ENCODE peak calls at places on chromosomes 1 and 21, in six cellular contexts. K is cardiac muscle cell, Y is A549, U is dorsolateral prefrontal cortex, Z is choroid plexus epithelial cell, V is OCI-LY7. N is an unnamed sample.

GRCh38 chr1:50852889-50853288 is 107.2 kb downstream of the FAF1 start:
- DNase-seq in U (no peak), K (no peak), Z (no peak), V (no peak), Y (no peak), N (no peak)

GRCh38 chr1:116990612-116991151 is 10.9 kb upstream of the CD101 start:
- DNase-seq in K (no peak), Z (peak), Y (no peak), U (no peak), V (no peak), N (peak)

GRCh38 chr21:33395866-33396265 is 7.3 kb upstream of the IFNGR2 start:
- DNase-seq in K (no peak), U (no peak), V (no peak), Y (no peak), Z (no peak), N (peak)

GRCh38 chr1:87325982-87326738 is 2.5 kb upstream of the LMO4 start:
- DNase-seq in U (no peak), V (peak), K (peak), Z (peak), Y (peak), N (peak)

GRCh38 chr21:46063227-46063626 is 34.7 kb upstream of the COL6A2 start:
- DNase-seq in U (peak), K (no peak), Z (peak), Y (peak), V (peak), N (no peak)

GRCh38 chr1:89540406-89540970 is 15.9 kb downstream of the LRRC8B start:
- DNase-seq in K (no peak), Z (no peak), Y (no peak), U (no peak), V (no peak), N (peak)

GRCh38 chr1:119139393-119139792 is 1.1 kb downstream of the WARS2 start:
- DNase-seq in K (no peak), Y (no peak), Z (no peak), U (no peak), V (peak), N (no peak)

GRCh38 chr1:201640624-201641023 is 101.7 kb downstream of the NAV1 start:
- DNase-seq in K (no peak), V (no peak), Z (no peak), Y (no peak), U (no peak), N (no peak)

GRCh38 chr21:17848228-17848627 is 29.1 kb upstream of the C21orf91 start:
- DNase-seq in Z (peak), V (no peak), K (no peak), U (peak), Y (no peak), N (no peak)

GRCh38 chr21:43203523-43204080 is 34.8 kb downstream of the CRYAA start:
- DNase-seq in U (no peak), Y (no peak), Z (no peak), K (no peak), V (no peak), N (no peak)

GRCh38 chr1:170162385-170163226 is 16.8 kb downstream of the NTMT2 start:
- DNase-seq in K (peak), U (no peak), V (no peak), Y (no peak), Z (peak), N (no peak)

GRCh38 chr1:205032512-205032911 is 10.5 kb upstream of the CNTN2 start:
- DNase-seq in Y (no peak), K (no peak), Z (no peak), U (no peak), V (no peak), N (no peak)

GRCh38 chr1:235050911-235051360 is 77.7 kb downstream of the TOMM20 start:
- DNase-seq in Y (no peak), V (no peak), Z (peak), U (no peak), K (no peak), N (peak)

DNA sequence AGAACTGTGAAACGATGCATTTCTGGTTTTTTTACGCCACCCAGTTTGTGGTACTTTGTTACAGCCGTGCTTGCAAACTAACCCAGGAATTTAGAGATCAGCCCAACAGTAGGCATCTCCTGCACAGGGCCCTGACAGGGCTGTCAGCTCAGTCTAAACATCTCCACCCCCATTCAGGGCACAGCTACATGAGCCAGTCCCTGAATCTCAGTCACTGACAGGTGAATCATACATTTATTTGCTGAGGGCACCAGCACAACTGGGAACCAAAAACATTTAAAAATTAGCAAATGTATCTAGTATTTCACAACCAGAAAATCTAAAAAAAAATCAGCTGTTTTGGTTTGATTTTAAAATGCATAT is 30.7 kb downstream of the PRDX6 start:
- DNase-seq in U (no peak), Y (no peak), K (no peak), V (no peak), Z (no peak), N (no peak)
- H3K4me3 ChIP-seq in U (no peak), Y (no peak), K (no peak), V (no peak), Z (no peak), N (no peak)

DNA sequence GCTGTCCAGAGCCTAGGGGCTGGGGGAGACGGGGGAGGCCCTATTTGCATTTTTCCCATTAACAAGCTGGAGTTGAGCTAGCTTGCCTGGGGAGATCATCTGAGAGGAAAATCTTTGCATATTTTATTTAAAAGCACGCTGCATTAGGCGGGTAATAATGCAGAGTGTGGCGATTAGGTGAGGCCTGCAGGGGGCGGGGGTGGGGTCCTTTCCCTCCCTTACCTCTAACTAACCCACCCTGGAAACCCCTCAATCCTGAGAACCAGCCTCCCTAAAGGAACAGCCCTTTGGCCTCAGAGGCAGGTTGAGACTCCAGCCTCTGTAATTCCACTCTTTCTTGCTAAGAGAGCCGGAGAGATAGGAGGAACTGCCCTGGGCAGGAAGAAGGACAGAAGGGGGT is 16.1 kb downstream of the C1orf216 start:
- DNase-seq in K (no peak), Y (no peak), U (no peak), Z (no peak), V (no peak), N (no peak)
- TF ChIP-seq CTCF in K (no peak), Y (no peak), U (no peak), Z (peak), V (no peak), N (no peak)

GRCh38 chr1:72184099-72184695 is 98.1 kb downstream of the NEGR1 start:
- DNase-seq in K (no peak), V (no peak), U (no peak), Z (no peak), Y (no peak), N (no peak)

GRCh38 chr1:72182859-72183258 is 99.5 kb downstream of the NEGR1 start:
- DNase-seq in V (no peak), K (no peak), U (no peak), Y (no peak), Z (no peak), N (no peak)

DNA sequence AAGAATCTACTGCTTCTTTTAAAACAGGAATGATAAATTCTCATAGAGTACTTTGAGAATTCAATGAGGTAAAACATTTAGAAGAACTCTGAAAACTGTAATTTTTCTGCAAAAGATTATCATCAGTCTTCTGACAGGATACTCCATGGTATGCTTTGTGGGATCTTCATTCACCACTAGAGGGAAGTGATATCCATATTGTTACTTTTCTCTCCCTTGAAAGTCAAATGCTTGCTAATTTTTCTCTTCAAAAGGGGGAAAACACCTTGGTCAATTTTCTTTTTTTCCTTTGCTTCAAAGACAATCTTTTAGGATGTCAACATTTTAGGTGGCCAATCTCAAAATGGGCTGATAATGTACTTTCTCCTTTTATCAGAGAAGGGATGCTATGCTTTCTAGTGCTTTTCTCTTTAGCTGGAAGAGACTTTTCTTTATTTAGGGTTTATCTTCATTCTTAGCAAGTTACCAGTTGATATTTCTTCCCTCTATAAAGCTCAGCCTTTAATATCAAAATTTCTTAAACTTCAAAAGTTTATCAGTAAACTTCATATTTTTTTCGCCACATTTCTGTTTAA is 95.5 kb downstream of the NEGR1 start:
- DNase-seq in Z (peak), K (no peak), Y (no peak), U (no peak), V (no peak), N (peak)
- H3K4me3 ChIP-seq in Z (no peak), K (no peak), Y (no peak), U (no peak), V (no peak), N (no peak)

GRCh38 chr1:245155186-245156040 is 628 bp downstream of the KIF26B start:
- DNase-seq in V (no peak), Y (peak), Z (peak), K (peak), U (peak), N (peak)
- TF ChIP-seq CTCF in V (no peak), Y (no peak), Z (no peak), K (peak), U (no peak), N (no peak)

GRCh38 chr21:31875424-31876097 is 2.7 kb downstream of the HUNK start:
- DNase-seq in Y (no peak), Z (peak), K (no peak), V (no peak), U (peak), N (no peak)

GRCh38 chr21:31872452-31873274 is at the start of gene HUNK:
- DNase-seq in Z (peak), V (peak), U (peak), Y (peak), K (peak), N (peak)

GRCh38 chr21:31874817-31875216 is 2.0 kb downstream of the HUNK start:
- DNase-seq in Y (no peak), K (peak), V (no peak), U (peak), Z (no peak), N (no peak)

GRCh38 chr21:31873275-31873695 is 465 bp downstream of the HUNK start:
- DNase-seq in U (peak), Y (peak), V (no peak), K (peak), Z (no peak), N (peak)

GRCh38 chr21:31873696-31874599 is 1.1 kb downstream of the HUNK start:
- DNase-seq in K (peak), Y (peak), Z (peak), U (peak), V (peak), N (peak)
- H3K4me3 ChIP-seq in K (peak), Y (peak), Z (no peak), U (peak), V (peak), N (peak)

GRCh38 chr1:112700290-112701226 is 6.4 kb downstream of the RHOC start:
- DNase-seq in Z (peak), K (peak), V (peak), U (peak), Y (peak), N (peak)
- TF ChIP-seq CTCF in Z (peak), K (no peak), V (no peak), U (no peak), Y (no peak), N (no peak)